ENCODE peak calls at places on chromosomes 1 and 21, in four cellular contexts. H is A549, K is HepG2, D is WTC11. E is an unnamed sample.
A peak's percentile ranks its signal among the peaks of the same experiment; 100 is the strongest.

GRCh38 chr1:38608202-38608864 is 251.2 kb downstream of the RRAGC start:
- DNase-seq in K (peak; percentile 12), D (peak; percentile 87), H (no peak), E (peak; percentile 77)

GRCh38 chr1:169106921-169107672 is 607 bp downstream of the ATP1B1 start:
- DNase-seq in H (no peak), D (peak; percentile 36), K (no peak), E (peak; percentile 22)

GRCh38 chr1:182484531-182485257 is 34.7 kb downstream of the RGSL1 start:
- DNase-seq in H (no peak), K (no peak), D (peak; percentile 54), E (no peak)

GRCh38 chr1:247548092-247548491 is 842 bp upstream of the GCSAML start:
- DNase-seq in K (no peak), H (no peak), D (no peak), E (no peak)

GRCh38 chr1:214219916-214220315 is 61.0 kb upstream of the SMYD2 start:
- DNase-seq in H (peak; percentile 21), K (peak; percentile 54), D (no peak), E (no peak)

GRCh38 chr1:159974350-159974965 is 20.4 kb upstream of the SLAMF9 start:
- DNase-seq in D (no peak), H (no peak), K (no peak), E (no peak)

GRCh38 chr1:185663771-185664296 is 70.4 kb upstream of the HMCN1 start:
- DNase-seq in H (no peak), D (no peak), K (no peak), E (no peak)

GRCh38 chr1:53500184-53501064 is 41.2 kb downstream of the DMRTB1 start:
- DNase-seq in D (no peak), H (no peak), K (no peak), E (no peak)

GRCh38 chr1:42006836-42007235 is 88.1 kb upstream of the HIVEP3 start:
- DNase-seq in K (no peak), H (no peak), D (no peak), E (no peak)

GRCh38 chr1:54787604-54788003 is 13.5 kb downstream of the TTC22 start:
- DNase-seq in D (no peak), H (no peak), K (no peak), E (no peak)

GRCh38 chr21:37565530-37566223 is 199.1 kb downstream of the DYRK1A start:
- DNase-seq in H (no peak), K (peak; percentile 90), D (no peak), E (no peak)

GRCh38 chr1:26336477-26337205 is 17.3 kb downstream of the CRYBG2 start:
- DNase-seq in K (no peak), H (peak; percentile 69), D (peak; percentile 97), E (peak; percentile 100)

GRCh38 chr1:93880731-93881130 is 1.7 kb upstream of the DNTTIP2 start:
- DNase-seq in H (no peak), D (no peak), K (no peak), E (no peak)

GRCh38 chr1:19086176-19086875 is 123.7 kb downstream of the UBR4 start:
- DNase-seq in K (no peak), H (no peak), D (no peak), E (no peak)

GRCh38 chr1:112905420-112906154 is 50.4 kb downstream of the SLC16A1 start:
- DNase-seq in D (no peak), H (no peak), K (no peak), E (no peak)

GRCh38 chr1:64474639-64475038 is 4.7 kb downstream of the CACHD1 start:
- DNase-seq in K (no peak), H (no peak), D (no peak), E (no peak)

GRCh38 chr1:93653656-93654055 is 28.0 kb downstream of the BCAR3 start:
- DNase-seq in H (no peak), K (no peak), D (no peak), E (no peak)

GRCh38 chr1:187928288-187928687 is 1099.5 kb downstream of the PLA2G4A start:
- DNase-seq in D (peak; percentile 54), H (no peak), K (peak; percentile 29), E (no peak)
- TF ChIP-seq HMGXB4 in D (no peak), H (no peak), K (no peak), E (no peak)

DNA sequence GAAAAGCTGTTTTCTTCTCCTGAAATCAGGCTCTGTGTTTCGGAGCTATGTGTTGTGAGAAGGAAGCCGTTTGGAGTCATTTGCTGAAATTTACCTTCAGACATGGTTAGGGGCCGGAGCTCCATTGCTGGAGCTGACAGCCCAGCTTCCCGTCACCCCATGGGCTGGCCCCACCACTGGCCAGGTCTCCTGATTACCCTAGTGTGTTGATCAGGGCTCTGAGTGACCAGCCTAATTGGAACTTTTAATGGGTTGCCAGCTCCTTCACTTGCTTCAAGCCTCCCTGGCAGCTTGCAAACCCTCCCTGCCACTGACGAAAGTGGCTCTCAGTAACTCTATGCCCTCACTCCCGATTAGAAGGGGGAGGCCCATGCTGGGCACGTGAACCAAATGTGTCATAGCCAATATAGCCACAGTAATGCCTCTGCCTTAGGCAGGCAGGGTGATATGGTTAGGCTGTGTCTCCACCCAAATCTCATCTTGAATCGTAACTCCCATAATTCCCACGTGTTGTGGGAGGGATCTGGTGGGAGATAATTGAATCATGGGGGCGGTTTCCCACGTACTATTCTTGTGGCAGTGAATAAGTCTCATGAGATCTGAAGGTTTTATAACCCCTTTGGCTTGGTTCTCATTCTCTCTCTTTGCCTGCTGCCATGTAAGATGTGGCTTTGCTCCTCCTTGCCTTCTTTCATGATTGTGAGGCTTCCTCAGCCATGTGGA is 224.1 kb downstream of the TRABD2B start:
- DNase-seq in D (no peak), H (no peak), K (no peak), E (no peak)
- TF ChIP-seq HMGXB4 in D (no peak), H (no peak), K (no peak), E (no peak)

GRCh38 chr1:17089496-17089895 is 29.8 kb downstream of the PADI2 start:
- DNase-seq in H (no peak), D (no peak), K (no peak), E (no peak)
- TF ChIP-seq HMGXB4 in H (no peak), D (no peak), K (no peak), E (no peak)

GRCh38 chr21:25456672-25457071 is 150.6 kb downstream of the MRPL39 start:
- DNase-seq in H (no peak), D (no peak), K (no peak), E (no peak)

GRCh38 chr21:25457946-25458345 is 149.3 kb downstream of the MRPL39 start:
- DNase-seq in H (no peak), K (no peak), D (no peak), E (no peak)

GRCh38 chr21:25458484-25458883 is 148.8 kb downstream of the MRPL39 start:
- DNase-seq in K (no peak), D (no peak), H (no peak), E (no peak)

GRCh38 chr21:25459365-25459764 is 147.9 kb downstream of the MRPL39 start:
- DNase-seq in K (no peak), D (no peak), H (no peak), E (no peak)

DNA sequence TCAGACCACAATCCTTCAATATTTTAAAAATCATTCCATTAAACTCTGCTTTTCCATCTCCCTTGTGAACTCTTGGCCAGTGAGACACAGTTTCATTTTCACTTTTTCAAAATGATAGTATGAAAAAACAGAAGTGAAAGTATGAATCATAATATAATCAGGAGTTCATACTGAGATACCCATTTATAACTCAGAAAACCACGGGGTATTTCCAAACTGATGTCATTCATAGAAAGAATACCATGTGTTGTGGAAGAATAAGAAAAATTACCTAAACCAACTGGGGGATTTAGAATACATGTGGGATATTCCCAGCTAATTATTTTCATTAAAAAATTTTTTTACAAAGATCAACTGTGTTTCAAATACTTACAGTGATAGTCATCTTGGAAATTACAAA is 149.9 kb downstream of the MRPL39 start:
- DNase-seq in D (no peak), K (no peak), H (no peak), E (no peak)
- TF ChIP-seq HMGXB4 in D (no peak), K (no peak), H (no peak), E (no peak)

DNA sequence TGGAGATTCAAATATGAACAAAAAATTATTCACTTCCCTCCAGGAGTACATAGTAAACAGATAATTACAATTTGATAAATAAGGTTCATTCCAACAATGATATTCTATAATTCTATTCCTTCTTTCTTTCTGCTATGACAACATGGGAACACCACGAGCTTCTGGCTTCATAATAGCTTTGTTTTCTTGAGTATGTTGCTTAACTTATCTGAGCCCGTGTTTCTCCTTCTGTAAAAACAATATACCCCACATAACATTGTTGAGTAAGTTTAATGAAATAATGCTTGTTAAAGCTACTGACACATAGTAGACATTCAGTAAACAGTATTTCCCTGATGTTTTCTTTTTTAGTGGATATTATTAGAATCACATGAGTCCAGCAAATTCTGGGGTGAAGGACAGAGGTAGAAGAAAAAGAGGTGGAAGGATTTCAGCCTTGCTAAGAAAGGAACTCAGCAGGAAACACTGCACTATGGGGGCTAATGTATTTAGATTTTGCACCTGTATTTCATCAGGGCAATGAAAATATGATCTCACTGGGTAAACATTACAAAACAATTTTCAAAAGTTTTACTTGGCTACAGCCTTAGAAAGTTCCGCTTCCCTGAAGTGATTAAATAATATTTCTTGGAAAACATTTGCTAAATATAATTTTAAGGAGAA is 430.8 kb upstream of the C1orf87 start:
- DNase-seq in K (no peak), H (no peak), D (no peak), E (no peak)
- TF ChIP-seq HMGXB4 in K (no peak), H (no peak), D (no peak), E (no peak)

DNA sequence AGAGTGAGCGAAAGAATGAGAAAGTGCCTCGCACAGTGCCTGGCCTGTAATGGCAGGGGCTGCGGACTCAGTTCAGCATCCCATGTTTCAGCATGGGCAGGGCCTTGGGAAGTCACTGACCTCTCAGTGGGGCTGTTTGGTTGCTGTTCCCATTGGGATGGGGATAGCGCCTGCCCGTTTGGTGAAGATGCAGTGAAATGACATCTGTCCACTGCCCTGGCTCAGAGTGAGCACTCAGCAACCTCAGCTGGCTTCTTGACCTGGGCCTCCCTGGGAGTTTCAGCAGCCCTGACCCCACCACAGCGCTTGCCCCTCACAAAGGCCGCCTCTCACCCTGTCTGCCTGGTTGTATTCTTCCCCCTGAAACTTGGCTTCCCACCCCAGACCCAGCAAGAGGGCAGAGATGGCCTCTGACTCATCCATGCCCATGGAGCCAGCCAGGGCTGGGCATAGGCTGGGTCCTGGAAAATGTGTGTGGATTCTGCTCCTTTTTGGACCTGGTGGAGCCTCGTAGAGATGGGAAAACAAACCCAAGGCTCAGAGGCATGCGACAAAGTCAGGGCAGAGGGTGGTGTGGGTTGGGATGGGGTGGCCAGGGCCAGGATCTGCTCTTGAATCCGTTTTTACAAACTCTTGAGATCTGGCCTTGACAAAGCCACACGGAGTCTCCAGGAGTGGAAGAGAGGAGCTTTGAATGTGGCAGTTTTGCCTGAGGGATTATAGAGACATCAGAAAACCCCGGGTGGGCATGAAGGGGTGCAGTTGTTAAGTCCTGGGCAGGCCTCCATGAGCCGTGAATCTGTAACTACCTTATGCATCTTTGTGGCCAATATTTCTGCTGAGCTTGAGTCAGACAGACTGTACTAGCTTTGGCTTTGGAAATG is 1.2 kb downstream of the XKR8 start:
- DNase-seq in K (no peak), H (no peak), D (no peak), E (no peak)
- TF ChIP-seq HMGXB4 in K (no peak), H (no peak), D (no peak), E (no peak)

E was measured in K562.